ENCODE peak calls at places on chromosomes 16 and 17, in eight cellular contexts. One of them, this sample, is unnamed.

GRCh38 chr17:81821603-81822311 is 11.3 kb downstream of the MCRIP1 start:
- DNase-seq in hepatic stellate cell: peak; percentile 86
- DNase-seq in type B pancreatic cell: no peak
- DNase-seq in MG63: peak; percentile 73
- DNase-seq in AG08395: peak; percentile 76
- DNase-seq in body of pancreas: peak; percentile 97
- DNase-seq in smooth muscle cell of the brain vasculature: no peak
- DNase-seq in RWPE1: no peak
- DNase-seq in this sample: peak; percentile 64

GRCh38 chr17:57434361-57434760 is 178.0 kb downstream of the MSI2 start:
- DNase-seq in hepatic stellate cell: no peak
- DNase-seq in type B pancreatic cell: no peak
- DNase-seq in MG63: no peak
- DNase-seq in AG08395: no peak
- DNase-seq in body of pancreas: no peak
- DNase-seq in smooth muscle cell of the brain vasculature: no peak
- DNase-seq in RWPE1: no peak
- DNase-seq in this sample: no peak

GRCh38 chr16:28090646-28091377 is 27.3 kb upstream of the GSG1L start:
- DNase-seq in hepatic stellate cell: peak; percentile 71
- DNase-seq in type B pancreatic cell: no peak
- DNase-seq in MG63: no peak
- DNase-seq in AG08395: peak; percentile 69
- DNase-seq in body of pancreas: no peak
- DNase-seq in smooth muscle cell of the brain vasculature: no peak
- DNase-seq in RWPE1: peak; percentile 53
- DNase-seq in this sample: peak; percentile 93

GRCh38 chr17:69551212-69552010 is 136.9 kb downstream of the MAP2K6 start:
- DNase-seq in hepatic stellate cell: no peak
- DNase-seq in type B pancreatic cell: no peak
- DNase-seq in MG63: no peak
- DNase-seq in AG08395: peak; percentile 6
- DNase-seq in body of pancreas: no peak
- DNase-seq in smooth muscle cell of the brain vasculature: no peak
- DNase-seq in RWPE1: peak; percentile 49
- DNase-seq in this sample: no peak

GRCh38 chr16:11671676-11672075 is 3.4 kb downstream of the SNN start:
- DNase-seq in hepatic stellate cell: no peak
- DNase-seq in type B pancreatic cell: no peak
- DNase-seq in MG63: no peak
- DNase-seq in AG08395: no peak
- DNase-seq in body of pancreas: no peak
- DNase-seq in smooth muscle cell of the brain vasculature: no peak
- DNase-seq in RWPE1: no peak
- DNase-seq in this sample: no peak

GRCh38 chr17:65554568-65555223 is 6.8 kb downstream of the AXIN2 start:
- DNase-seq in hepatic stellate cell: no peak
- DNase-seq in type B pancreatic cell: no peak
- DNase-seq in MG63: no peak
- DNase-seq in AG08395: peak; percentile 41
- DNase-seq in body of pancreas: peak; percentile 18
- DNase-seq in smooth muscle cell of the brain vasculature: no peak
- DNase-seq in RWPE1: no peak
- DNase-seq in this sample: no peak

GRCh38 chr16:54685682-54686081 is 245.0 kb upstream of the IRX5 start:
- DNase-seq in hepatic stellate cell: no peak
- DNase-seq in type B pancreatic cell: no peak
- DNase-seq in MG63: no peak
- DNase-seq in AG08395: no peak
- DNase-seq in body of pancreas: no peak
- DNase-seq in smooth muscle cell of the brain vasculature: no peak
- DNase-seq in RWPE1: no peak
- DNase-seq in this sample: no peak

GRCh38 chr16:35733971-35734702 is 2274.7 kb downstream of the TP53TG3F start:
- DNase-seq in hepatic stellate cell: no peak
- DNase-seq in type B pancreatic cell: no peak
- DNase-seq in MG63: no peak
- DNase-seq in AG08395: no peak
- DNase-seq in body of pancreas: no peak
- DNase-seq in smooth muscle cell of the brain vasculature: no peak
- DNase-seq in RWPE1: no peak
- DNase-seq in this sample: no peak

GRCh38 chr17:9138161-9138717 is 116.9 kb downstream of the NTN1 start:
- DNase-seq in hepatic stellate cell: no peak
- DNase-seq in type B pancreatic cell: no peak
- DNase-seq in MG63: no peak
- DNase-seq in AG08395: no peak
- DNase-seq in body of pancreas: no peak
- DNase-seq in smooth muscle cell of the brain vasculature: no peak
- DNase-seq in RWPE1: no peak
- DNase-seq in this sample: no peak

GRCh38 chr17:78532922-78533640 is 44.1 kb downstream of the DNAH17 start:
- DNase-seq in hepatic stellate cell: no peak
- DNase-seq in type B pancreatic cell: no peak
- DNase-seq in MG63: peak; percentile 78
- DNase-seq in AG08395: peak; percentile 48
- DNase-seq in body of pancreas: no peak
- DNase-seq in smooth muscle cell of the brain vasculature: no peak
- DNase-seq in RWPE1: peak; percentile 88
- DNase-seq in this sample: no peak

GRCh38 chr16:16877061-16877460 is 498.1 kb downstream of the NPIPA7 start:
- DNase-seq in hepatic stellate cell: no peak
- DNase-seq in type B pancreatic cell: no peak
- DNase-seq in MG63: no peak
- DNase-seq in AG08395: no peak
- DNase-seq in body of pancreas: no peak
- DNase-seq in smooth muscle cell of the brain vasculature: no peak
- DNase-seq in RWPE1: no peak
- DNase-seq in this sample: no peak